ENCODE peak calls at places on chromosomes 12 and 14, in six cellular contexts. W, O, H, Q, Z and I are unnamed samples.

GRCh38 chr12:104974626-104975290 is 11.4 kb upstream of the NOPCHAP1 start:
- DNase-seq in O (no peak), H (peak), Z (no peak), W (no peak), Q (no peak), I (no peak)

GRCh38 chr14:74242055-74243042 is 3.1 kb downstream of the VSX2 start:
- DNase-seq in O (no peak), H (no peak), Z (no peak), Q (no peak), W (no peak), I (no peak)

GRCh38 chr12:49086116-49086515 is 8.5 kb downstream of the DHH start:
- DNase-seq in Q (no peak), O (no peak), Z (no peak), H (no peak), W (no peak), I (no peak)

GRCh38 chr14:91221270-91221669 is 23.2 kb downstream of the GPR68 start:
- DNase-seq in W (no peak), H (no peak), Z (no peak), Q (no peak), O (no peak), I (no peak)

GRCh38 chr14:36506732-36507614 is 13.1 kb downstream of the NKX2-1 start:
- DNase-seq in O (no peak), Z (no peak), H (no peak), Q (no peak), W (no peak), I (no peak)

GRCh38 chr12:98618952-98619351 is 25.5 kb downstream of the SLC25A3 start:
- DNase-seq in O (no peak), Q (no peak), H (no peak), Z (no peak), W (no peak), I (no peak)

GRCh38 chr12:125203145-125203765 is 138.0 kb downstream of the AACS start:
- DNase-seq in H (no peak), Q (no peak), W (no peak), O (no peak), Z (no peak), I (no peak)

GRCh38 chr14:24542346-24542936 is 33.6 kb downstream of the CTSG start:
- DNase-seq in Z (no peak), O (no peak), Q (no peak), H (no peak), W (no peak), I (no peak)

GRCh38 chr12:102498471-102498870 is 18.1 kb upstream of the IGF1 start:
- DNase-seq in O (no peak), Q (no peak), Z (no peak), H (no peak), W (no peak), I (no peak)

GRCh38 chr12:113812431-113813228 is 153.5 kb downstream of the RBM19 start:
- DNase-seq in W (no peak), Z (no peak), O (no peak), H (no peak), Q (no peak), I (no peak)

GRCh38 chr12:46430340-46430948 is 57.9 kb upstream of the SLC38A2 start:
- DNase-seq in Q (no peak), W (no peak), O (no peak), Z (no peak), H (peak), I (no peak)

GRCh38 chr14:55849833-55850232 is 268.4 kb upstream of the PELI2 start:
- DNase-seq in H (no peak), Q (no peak), O (no peak), Z (no peak), W (no peak), I (no peak)